ENCODE peak calls at places on chromosomes 13 and 19, in four cellular contexts. X is CD4-positive, CD25-positive, alpha-beta regulatory T cell; Z is keratinocyte; O is CD8-positive, alpha-beta T cell. H is an unnamed sample.

GRCh38 chr13:60759499-60759898 is 362.5 kb downstream of the TDRD3 start:
- DNase-seq in X (no peak), Z (no peak), O (no peak), H (no peak)

GRCh38 chr19:30682576-30683536 is 310.7 kb downstream of the ZNF536 start:
- DNase-seq in X (peak; percentile 30), Z (no peak), O (peak; percentile 45), H (no peak)

GRCh38 chr13:99355267-99356215 is 48.3 kb upstream of the GPR183 start:
- DNase-seq in X (no peak), Z (no peak), O (no peak), H (no peak)

GRCh38 chr19:19747357-19748220 is 14.7 kb upstream of the ZNF14 start:
- DNase-seq in X (no peak), Z (no peak), O (no peak), H (no peak)

GRCh38 chr19:44658069-44658727 is 13.1 kb upstream of the CEACAM19 start:
- DNase-seq in X (no peak), Z (no peak), O (no peak), H (no peak)

GRCh38 chr13:64293923-64294322 is 2878.3 kb upstream of the PCDH20 start:
- DNase-seq in X (no peak), Z (no peak), O (no peak), H (no peak)

GRCh38 chr13:94712287-94712811 is at the start of gene SOX21:
- DNase-seq in X (no peak), Z (no peak), O (no peak), H (peak; percentile 26)

GRCh38 chr13:110466261-110466660 is 95.3 kb downstream of the RAB20 start:
- DNase-seq in X (no peak), Z (no peak), O (no peak), H (no peak)

GRCh38 chr13:105220886-105221285 is 1314.6 kb downstream of the EFNB2 start:
- DNase-seq in X (no peak), Z (no peak), O (no peak), H (no peak)

GRCh38 chr19:42081584-42082258 is 5.8 kb downstream of the ZNF574 start:
- DNase-seq in X (peak; percentile 58), Z (no peak), O (no peak), H (no peak)

GRCh38 chr13:27969073-27969865 is at the start of gene CDX2:
- DNase-seq in X (no peak), Z (no peak), O (no peak), H (no peak)

GRCh38 chr13:99303863-99304521 is 3.2 kb downstream of the GPR183 start:
- DNase-seq in X (no peak), Z (no peak), O (peak; percentile 39), H (peak; percentile 51)

GRCh38 chr13:65638572-65639168 is 1591.5 kb downstream of the PCDH9 start:
- DNase-seq in X (peak; percentile 1), Z (no peak), O (no peak), H (no peak)

GRCh38 chr13:112616586-112617381 is 28.8 kb upstream of the TUBGCP3 start:
- DNase-seq in X (peak; percentile 42), Z (no peak), O (no peak), H (no peak)

GRCh38 chr13:30863231-30863630 is 42.8 kb upstream of the MEDAG start:
- DNase-seq in X (no peak), Z (no peak), O (no peak), H (no peak)

GRCh38 chr13:30862707-30863106 is 43.4 kb upstream of the MEDAG start:
- DNase-seq in X (no peak), Z (no peak), O (no peak), H (no peak)

GRCh38 chr13:30864352-30865130 is 41.5 kb upstream of the MEDAG start:
- DNase-seq in X (no peak), Z (no peak), O (no peak), H (no peak)

GRCh38 chr13:30865131-30866009 is 40.7 kb upstream of the MEDAG start:
- DNase-seq in X (peak; percentile 68), Z (peak; percentile 80), O (peak; percentile 49), H (peak; percentile 39)

GRCh38 chr13:30863796-30864195 is 42.3 kb upstream of the MEDAG start:
- DNase-seq in X (no peak), Z (no peak), O (no peak), H (no peak)
- H3K4me3 ChIP-seq in X (no peak overlapping the region), Z (no peak overlapping the region), O (no peak overlapping the region), H (no peak overlapping the region)

DNA sequence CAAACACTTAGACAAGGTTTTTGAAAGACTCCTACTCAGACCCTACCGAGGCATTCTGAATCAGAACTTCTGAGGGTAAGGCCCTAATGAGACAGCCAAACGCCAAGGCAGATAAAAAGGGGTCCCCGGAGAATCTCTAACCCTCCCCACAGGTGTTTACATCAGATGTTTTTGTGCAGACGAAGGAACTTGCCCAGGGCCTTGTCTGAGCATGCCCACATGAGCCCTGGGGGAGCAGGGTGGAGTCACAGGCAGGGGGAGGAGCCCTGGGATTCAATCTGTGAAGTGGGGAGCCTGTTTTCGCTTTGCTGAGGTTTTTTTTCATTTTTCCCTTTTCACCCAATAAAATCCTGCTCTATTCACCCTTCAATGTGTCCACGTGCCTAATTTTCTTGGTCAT is 61.6 kb upstream of the MED4 start:
- DNase-seq in X (peak; percentile 93), Z (no peak), O (peak; percentile 91), H (no peak)
- H3K4me3 ChIP-seq in X (peak overlapping the region; percentile 68), Z (peak overlapping the region; percentile 18), O (peak overlapping the region; percentile 37), H (no peak overlapping the region)

GRCh38 chr13:113861433-113862030 is 2.3 kb downstream of the GAS6 start:
- DNase-seq in X (no peak), Z (no peak), O (no peak), H (no peak)
- H3K4me3 ChIP-seq in X (no peak overlapping the region), Z (peak overlapping the region; percentile 80), O (no peak overlapping the region), H (no peak overlapping the region)

GRCh38 chr19:33302974-33303790 is 848 bp upstream of the CEBPA start:
- DNase-seq in X (no peak), Z (no peak), O (no peak), H (peak; percentile 53)

GRCh38 chr19:33303791-33304759 is 1.7 kb upstream of the CEBPA start:
- DNase-seq in X (no peak), Z (no peak), O (no peak), H (no peak)

GRCh38 chr19:33306853-33307792 is 4.8 kb upstream of the CEBPA start:
- DNase-seq in X (no peak), Z (no peak), O (no peak), H (no peak)

GRCh38 chr19:33306191-33306590 is 3.9 kb upstream of the CEBPA start:
- DNase-seq in X (no peak), Z (no peak), O (no peak), H (no peak)

GRCh38 chr19:33304760-33305647 is 2.7 kb upstream of the CEBPA start:
- DNase-seq in X (no peak), Z (no peak), O (no peak), H (no peak)
- H3K4me3 ChIP-seq in X (no peak overlapping the region), Z (no peak overlapping the region), O (no peak overlapping the region), H (no peak overlapping the region)

DNA sequence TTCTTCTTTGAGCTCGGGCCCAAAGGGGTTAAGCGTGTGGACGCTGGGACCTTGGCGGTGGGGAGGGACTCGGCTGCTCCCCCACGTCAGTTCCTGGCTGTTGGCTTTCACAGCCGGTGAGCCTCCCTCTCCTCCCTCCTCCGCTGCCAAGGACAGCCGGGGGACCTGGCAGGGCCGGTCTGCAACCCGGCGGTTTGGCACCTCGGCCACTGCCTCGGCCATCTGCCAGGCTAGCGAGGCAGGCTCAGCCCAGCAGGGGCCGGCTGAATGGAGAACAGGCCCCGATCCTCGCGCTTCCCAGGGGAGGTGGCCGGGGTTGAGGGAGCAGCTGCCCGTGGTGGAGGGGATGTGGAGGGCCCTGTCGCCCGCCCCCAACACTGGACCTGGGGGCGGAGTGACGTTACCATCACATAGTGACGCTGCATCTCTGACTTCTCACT is 5.0 kb downstream of the TLE5 start:
- DNase-seq in X (no peak), Z (no peak), O (no peak), H (no peak)
- H3K4me3 ChIP-seq in X (no peak overlapping the region), Z (no peak overlapping the region), O (no peak overlapping the region), H (no peak overlapping the region)

DNA sequence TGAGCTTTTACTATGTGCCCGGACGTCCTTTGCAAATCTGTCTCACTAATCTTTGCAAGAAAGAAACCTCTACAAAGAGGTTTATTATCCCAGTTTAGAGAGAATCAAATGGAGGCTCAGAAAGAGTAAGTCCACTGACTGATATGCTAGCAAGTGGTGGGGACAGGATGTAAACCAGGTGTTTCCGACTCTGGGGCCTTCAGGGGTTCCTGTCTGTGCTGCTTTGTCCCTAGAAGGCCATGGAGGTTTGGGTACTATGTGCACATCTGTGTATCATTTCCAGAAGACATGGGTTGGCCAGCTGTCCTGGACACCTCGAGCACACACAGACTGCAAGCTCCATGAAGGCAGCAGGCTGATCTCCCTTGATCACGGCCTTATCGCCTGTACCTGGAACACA is 1.2 kb upstream of the KPTN start:
- DNase-seq in X (peak; percentile 68), Z (no peak), O (no peak), H (no peak)
- H3K4me3 ChIP-seq in X (peak overlapping the region; percentile 95), Z (no peak overlapping the region), O (peak overlapping the region; percentile 74), H (peak overlapping the region; percentile 72)

DNA sequence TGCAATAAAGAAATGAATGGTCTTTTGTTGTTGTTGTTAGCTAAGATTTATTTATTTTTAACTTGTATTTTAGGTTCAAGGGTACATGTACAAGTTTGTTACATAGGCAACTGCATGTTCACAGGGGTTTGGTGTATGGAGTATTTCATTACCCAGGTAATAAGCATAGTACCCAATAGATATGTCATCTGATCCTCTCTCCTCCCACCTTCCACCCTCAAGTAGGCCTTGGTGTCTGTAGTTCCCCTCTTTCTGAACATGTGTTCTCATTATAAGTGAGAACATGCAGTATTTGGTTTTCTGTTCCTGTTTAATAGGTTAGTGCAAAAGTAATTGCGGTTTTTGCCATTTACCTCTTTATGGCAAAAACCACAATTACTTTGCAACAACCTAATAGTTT is 554.1 kb downstream of the TBC1D4 start:
- DNase-seq in X (no peak), Z (no peak), O (no peak), H (no peak)
- H3K4me3 ChIP-seq in X (no peak overlapping the region), Z (no peak overlapping the region), O (no peak overlapping the region), H (no peak overlapping the region)